ENCODE peak calls at places on chromosome 19, in nine cellular contexts. V is non-pigmented ciliary epithelial cell, P is OCI-LY7, I is T-cell, U is H54, M is heart left ventricle, E is colonic mucosa, T is NCI-H1417, O is AG08396. Z is an unnamed sample.

GRCh38 chr19:48813123-48813911 is 2.5 kb upstream of the BCAT2 start:
- DNase-seq in U (no peak), V (no peak), E (no peak), P (no peak), I (no peak), O (no peak), T (no peak), M (no peak), Z (no peak)

GRCh38 chr19:55027472-55028337 is 10.4 kb downstream of the GP6 start:
- DNase-seq in U (no peak), V (no peak), E (no peak), T (no peak), I (no peak), P (no peak), M (no peak), O (no peak), Z (no peak)

GRCh38 chr19:31270897-31271568 is 78.2 kb downstream of the TSHZ3 start:
- DNase-seq in U (no peak), O (no peak), I (no peak), E (no peak), P (no peak), M (no peak), T (no peak), V (no peak), Z (no peak)

GRCh38 chr19:36140289-36141038 is 598 bp downstream of the CAPNS1 start:
- DNase-seq in T (peak), U (peak), I (no peak), E (peak), V (no peak), P (peak), O (peak), M (peak), Z (no peak)

GRCh38 chr19:43353606-43354304 is at the start of gene CD177:
- DNase-seq in U (no peak), M (no peak), O (no peak), I (no peak), V (no peak), P (no peak), E (no peak), T (no peak), Z (no peak)

GRCh38 chr19:55082023-55082851 is 6.6 kb downstream of the EPS8L1 start:
- DNase-seq in O (peak), T (no peak), I (no peak), M (no peak), U (peak), P (peak), V (no peak), E (no peak), Z (no peak)

GRCh38 chr19:55340784-55341147 is 1.1 kb downstream of the KMT5C start:
- DNase-seq in O (no peak), M (no peak), I (no peak), P (no peak), V (no peak), E (peak), T (peak), U (no peak), Z (no peak)

GRCh38 chr19:40150170-40150569 is 41.1 kb upstream of the MAP3K10 start:
- DNase-seq in I (no peak), U (no peak), P (no peak), M (no peak), V (no peak), T (no peak), O (no peak), E (no peak), Z (no peak)

GRCh38 chr19:2115324-2115723 is 18.6 kb downstream of the IZUMO4 start:
- DNase-seq in T (no peak), P (no peak), M (no peak), U (no peak), V (no peak), E (no peak), O (no peak), I (no peak), Z (no peak)

GRCh38 chr19:46357846-46358583 is 11.1 kb downstream of the PPP5C start:
- DNase-seq in V (no peak), I (no peak), E (no peak), M (no peak), U (no peak), P (no peak), T (no peak), O (no peak), Z (no peak)

GRCh38 chr19:49056101-49056901 is 1.2 kb downstream of the CGB7 start:
- DNase-seq in M (peak), I (peak), V (no peak), P (peak), T (peak), U (no peak), E (peak), O (peak), Z (no peak)

GRCh38 chr19:2727640-2727944 is 6.4 kb upstream of the DIRAS1 start:
- DNase-seq in P (no peak), U (peak), M (no peak), I (no peak), E (no peak), V (no peak), O (peak), T (no peak), Z (no peak)

GRCh38 chr19:41880329-41880708 is 2.7 kb upstream of the ARHGEF1 start:
- DNase-seq in O (no peak), I (no peak), T (no peak), E (no peak), M (no peak), U (no peak), P (no peak), V (no peak), Z (no peak)

GRCh38 chr19:50992666-50993035 is 8.8 kb downstream of the KLK8 start:
- DNase-seq in P (no peak), O (no peak), E (no peak), V (no peak), T (no peak), I (no peak), M (no peak), U (no peak), Z (no peak)

GRCh38 chr19:43774103-43774939 is 6.5 kb downstream of the KCNN4 start:
- DNase-seq in P (no peak), M (peak), V (no peak), T (no peak), O (peak), U (no peak), E (peak), I (no peak), Z (no peak)

GRCh38 chr19:33430674-33431277 is 57.3 kb downstream of the CEBPG start:
- DNase-seq in P (peak), E (peak), I (peak), T (peak), U (peak), M (peak), V (peak), O (peak), Z (no peak)

GRCh38 chr19:2561895-2562294 is 86.0 kb downstream of the GADD45B start:
- DNase-seq in M (peak), P (peak), V (no peak), T (no peak), O (no peak), I (peak), E (no peak), U (no peak), Z (no peak)

GRCh38 chr19:48481846-48482639 is 12.9 kb downstream of the CYTH2 start:
- DNase-seq in M (no peak), T (no peak), I (no peak), E (no peak), P (no peak), V (no peak), O (peak), U (no peak), Z (no peak)

GRCh38 chr19:17415107-17415506 is 4.7 kb upstream of the MVB12A start:
- DNase-seq in U (no peak), T (no peak), I (no peak), M (no peak), E (no peak), V (no peak), P (no peak), O (no peak), Z (no peak)

GRCh38 chr19:56091751-56092546 is 29.1 kb downstream of the ZNF787 start:
- DNase-seq in P (no peak), U (no peak), I (no peak), O (no peak), T (no peak), M (no peak), E (no peak), V (no peak), Z (no peak)

GRCh38 chr19:27894906-27895754 is 1317.8 kb downstream of the UQCRFS1 start:
- DNase-seq in T (no peak), M (no peak), E (no peak), I (no peak), P (no peak), O (no peak), U (no peak), V (no peak), Z (no peak)

GRCh38 chr19:54114340-54114826 is 1.1 kb downstream of the TFPT start:
- DNase-seq in P (peak), V (no peak), U (no peak), I (no peak), T (no peak), E (peak), M (no peak), O (no peak), Z (no peak)

GRCh38 chr19:58001895-58002369 is 688 bp downstream of the ZNF606 start:
- DNase-seq in P (no peak), O (peak), M (no peak), V (no peak), E (peak), T (no peak), I (no peak), U (no peak), Z (no peak)

GRCh38 chr19:33295621-33296472 is 6.5 kb downstream of the CEBPA start:
- DNase-seq in V (no peak), I (no peak), U (no peak), E (no peak), P (no peak), T (no peak), M (no peak), O (no peak), Z (no peak)

Z was measured in epithelial cell of proximal tubule.